ENCODE peak calls at places on chromosomes 11 and 22, in eight cellular contexts. One of them, this sample, is unnamed.

GRCh38 chr11:103798029-103798428 is 238.4 kb upstream of the DDI1 start:
- DNase-seq in Peyer's patch: no peak
- DNase-seq in HCT116: no peak
- DNase-seq in spleen: no peak
- DNase-seq in breast epithelium: no peak
- DNase-seq in body of pancreas: no peak
- DNase-seq in stomach: no peak
- DNase-seq in endothelial cell of umbilical vein: peak; percentile 75
- DNase-seq in this sample: no peak

GRCh38 chr11:48083427-48083826 is 103.1 kb downstream of the PTPRJ start:
- DNase-seq in Peyer's patch: no peak
- DNase-seq in HCT116: no peak
- DNase-seq in spleen: no peak
- DNase-seq in breast epithelium: no peak
- DNase-seq in body of pancreas: no peak
- DNase-seq in stomach: no peak
- DNase-seq in endothelial cell of umbilical vein: no peak
- DNase-seq in this sample: no peak

GRCh38 chr11:3043315-3043871 is 13.8 kb downstream of the CARS1 start:
- DNase-seq in Peyer's patch: no peak
- DNase-seq in HCT116: no peak
- DNase-seq in spleen: peak; percentile 64
- DNase-seq in breast epithelium: peak; percentile 72
- DNase-seq in body of pancreas: peak; percentile 90
- DNase-seq in stomach: peak; percentile 78
- DNase-seq in endothelial cell of umbilical vein: no peak
- DNase-seq in this sample: no peak

GRCh38 chr22:27670701-27671412 is 130.7 kb downstream of the MN1 start:
- DNase-seq in Peyer's patch: no peak
- DNase-seq in HCT116: peak; percentile 34
- DNase-seq in spleen: peak; percentile 72
- DNase-seq in breast epithelium: no peak
- DNase-seq in body of pancreas: peak; percentile 84
- DNase-seq in stomach: peak; percentile 50
- DNase-seq in endothelial cell of umbilical vein: peak; percentile 13
- DNase-seq in this sample: no peak

GRCh38 chr11:120339394-120339890 is 3.2 kb downstream of the ARHGEF12 start:
- DNase-seq in Peyer's patch: no peak
- DNase-seq in HCT116: no peak
- DNase-seq in spleen: no peak
- DNase-seq in breast epithelium: no peak
- DNase-seq in body of pancreas: no peak
- DNase-seq in stomach: peak; percentile 40
- DNase-seq in endothelial cell of umbilical vein: peak; percentile 85
- DNase-seq in this sample: no peak

GRCh38 chr22:45603631-45604030 is 68.0 kb upstream of the ATXN10 start:
- DNase-seq in Peyer's patch: no peak
- DNase-seq in HCT116: no peak
- DNase-seq in spleen: no peak
- DNase-seq in breast epithelium: no peak
- DNase-seq in body of pancreas: no peak
- DNase-seq in stomach: no peak
- DNase-seq in endothelial cell of umbilical vein: no peak
- DNase-seq in this sample: no peak

GRCh38 chr22:41305646-41306045 is 4.3 kb downstream of the ZC3H7B start:
- DNase-seq in Peyer's patch: no peak
- DNase-seq in HCT116: no peak
- DNase-seq in spleen: no peak
- DNase-seq in breast epithelium: no peak
- DNase-seq in body of pancreas: no peak
- DNase-seq in stomach: no peak
- DNase-seq in endothelial cell of umbilical vein: peak; percentile 82
- DNase-seq in this sample: no peak

GRCh38 chr11:19832166-19832750 is 119.6 kb downstream of the NAV2 start:
- DNase-seq in Peyer's patch: no peak
- DNase-seq in HCT116: no peak
- DNase-seq in spleen: no peak
- DNase-seq in breast epithelium: no peak
- DNase-seq in body of pancreas: no peak
- DNase-seq in stomach: no peak
- DNase-seq in endothelial cell of umbilical vein: no peak
- DNase-seq in this sample: no peak

GRCh38 chr11:32562839-32563599 is 20.6 kb upstream of the EIF3M start:
- DNase-seq in Peyer's patch: no peak
- DNase-seq in HCT116: no peak
- DNase-seq in spleen: no peak
- DNase-seq in breast epithelium: no peak
- DNase-seq in body of pancreas: no peak
- DNase-seq in stomach: no peak
- DNase-seq in endothelial cell of umbilical vein: no peak
- DNase-seq in this sample: no peak

GRCh38 chr11:93585758-93586157 is 42.6 kb upstream of the SMCO4 start:
- DNase-seq in Peyer's patch: no peak
- DNase-seq in HCT116: no peak
- DNase-seq in spleen: no peak
- DNase-seq in breast epithelium: no peak
- DNase-seq in body of pancreas: peak; percentile 16
- DNase-seq in stomach: peak; percentile 57
- DNase-seq in endothelial cell of umbilical vein: no peak
- DNase-seq in this sample: no peak

GRCh38 chr11:101444164-101444563 is 139.6 kb downstream of the TRPC6 start:
- DNase-seq in Peyer's patch: no peak
- DNase-seq in HCT116: no peak
- DNase-seq in spleen: no peak
- DNase-seq in breast epithelium: no peak
- DNase-seq in body of pancreas: peak; percentile 61
- DNase-seq in stomach: peak; percentile 72
- DNase-seq in endothelial cell of umbilical vein: no peak
- DNase-seq in this sample: no peak

GRCh38 chr22:25558341-25558740 is 6.1 kb upstream of the GRK3 start:
- DNase-seq in Peyer's patch: no peak
- DNase-seq in HCT116: no peak
- DNase-seq in spleen: no peak
- DNase-seq in breast epithelium: no peak
- DNase-seq in body of pancreas: no peak
- DNase-seq in stomach: no peak
- DNase-seq in endothelial cell of umbilical vein: no peak
- DNase-seq in this sample: no peak

GRCh38 chr11:66363805-66364535 is 7.6 kb downstream of the SLC29A2 start:
- DNase-seq in Peyer's patch: no peak
- DNase-seq in HCT116: no peak
- DNase-seq in spleen: peak; percentile 82
- DNase-seq in breast epithelium: no peak
- DNase-seq in body of pancreas: peak; percentile 42
- DNase-seq in stomach: peak; percentile 55
- DNase-seq in endothelial cell of umbilical vein: no peak
- DNase-seq in this sample: no peak

GRCh38 chr11:117941163-117941707 is 12.0 kb upstream of the TMPRSS13 start:
- DNase-seq in Peyer's patch: peak; percentile 7
- DNase-seq in HCT116: peak; percentile 34
- DNase-seq in spleen: peak; percentile 46
- DNase-seq in breast epithelium: no peak
- DNase-seq in body of pancreas: no peak
- DNase-seq in stomach: peak; percentile 17
- DNase-seq in endothelial cell of umbilical vein: no peak
- DNase-seq in this sample: no peak

GRCh38 chr22:27863556-27863955 is 55.5 kb downstream of the PITPNB start:
- DNase-seq in Peyer's patch: no peak
- DNase-seq in HCT116: no peak
- DNase-seq in spleen: no peak
- DNase-seq in breast epithelium: no peak
- DNase-seq in body of pancreas: no peak
- DNase-seq in stomach: no peak
- DNase-seq in endothelial cell of umbilical vein: no peak
- DNase-seq in this sample: no peak

GRCh38 chr22:44924724-44925123 is 85.1 kb downstream of the PHF21B start:
- DNase-seq in Peyer's patch: no peak
- DNase-seq in HCT116: no peak
- DNase-seq in spleen: no peak
- DNase-seq in breast epithelium: no peak
- DNase-seq in body of pancreas: no peak
- DNase-seq in stomach: no peak
- DNase-seq in endothelial cell of umbilical vein: no peak
- DNase-seq in this sample: peak; percentile 3

GRCh38 chr11:33045551-33046255 is 6.3 kb downstream of the TCP11L1 start:
- DNase-seq in Peyer's patch: no peak
- DNase-seq in HCT116: no peak
- DNase-seq in spleen: no peak
- DNase-seq in breast epithelium: no peak
- DNase-seq in body of pancreas: no peak
- DNase-seq in stomach: no peak
- DNase-seq in endothelial cell of umbilical vein: no peak
- DNase-seq in this sample: no peak

DNA sequence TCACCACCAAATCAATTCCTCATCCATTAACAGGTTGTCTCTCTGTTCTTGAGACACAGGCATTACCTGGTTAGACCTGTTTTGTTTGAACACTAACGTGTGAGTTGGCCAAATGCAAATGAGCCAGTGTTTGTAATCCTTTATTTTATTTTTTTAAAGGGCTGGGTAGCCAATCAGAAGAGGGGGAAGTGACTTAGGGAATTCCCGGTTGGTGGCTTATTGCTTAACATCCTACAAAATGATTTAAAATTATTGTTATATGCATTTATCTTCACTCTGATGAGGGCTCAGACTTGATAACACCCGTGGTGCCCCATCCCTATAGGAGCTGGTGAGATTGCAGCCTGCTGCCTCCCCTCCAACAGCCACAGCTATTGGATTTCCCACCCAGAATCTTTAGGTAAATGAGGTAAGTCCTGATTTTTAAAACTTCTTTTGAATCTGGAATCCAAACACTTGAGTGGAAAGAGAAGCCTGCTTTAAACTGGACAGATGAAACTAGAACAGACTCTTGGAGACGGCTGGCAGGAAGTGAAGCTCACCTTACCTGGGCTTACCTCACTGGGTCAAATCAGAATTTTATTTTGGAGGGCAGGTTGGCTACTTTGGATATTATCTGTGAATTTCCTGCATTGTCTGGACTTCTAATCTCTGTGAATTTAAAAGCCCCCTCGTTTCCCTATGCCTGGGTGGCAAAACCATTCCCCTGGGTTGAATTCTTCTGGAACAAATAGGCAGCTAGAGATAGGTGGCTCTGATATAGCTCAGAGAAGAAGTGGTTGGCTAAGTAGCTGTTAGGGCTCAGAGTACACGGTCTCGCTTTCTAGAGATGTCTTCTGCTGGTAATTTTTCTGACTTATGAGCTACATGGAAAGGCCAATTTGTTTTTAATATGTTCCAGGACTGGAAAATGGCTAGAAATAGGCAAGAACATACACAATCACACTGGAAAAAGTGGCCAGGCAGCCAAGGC is at the start of gene EHF:
- DNase-seq in Peyer's patch: no peak
- DNase-seq in HCT116: no peak
- DNase-seq in spleen: no peak
- DNase-seq in breast epithelium: no peak
- DNase-seq in body of pancreas: peak; percentile 56
- DNase-seq in stomach: peak; percentile 43
- DNase-seq in endothelial cell of umbilical vein: no peak
- DNase-seq in this sample: no peak
- TF ChIP-seq POLR2A in Peyer's patch: peak; percentile 27
- TF ChIP-seq POLR2A in HCT116: no peak
- TF ChIP-seq POLR2A in spleen: no peak
- TF ChIP-seq POLR2A in breast epithelium: peak; percentile 76
- TF ChIP-seq POLR2A in body of pancreas: peak; percentile 77
- TF ChIP-seq POLR2A in stomach: peak; percentile 27
- TF ChIP-seq POLR2A in endothelial cell of umbilical vein: no peak
- TF ChIP-seq POLR2A in this sample: no peak

DNA sequence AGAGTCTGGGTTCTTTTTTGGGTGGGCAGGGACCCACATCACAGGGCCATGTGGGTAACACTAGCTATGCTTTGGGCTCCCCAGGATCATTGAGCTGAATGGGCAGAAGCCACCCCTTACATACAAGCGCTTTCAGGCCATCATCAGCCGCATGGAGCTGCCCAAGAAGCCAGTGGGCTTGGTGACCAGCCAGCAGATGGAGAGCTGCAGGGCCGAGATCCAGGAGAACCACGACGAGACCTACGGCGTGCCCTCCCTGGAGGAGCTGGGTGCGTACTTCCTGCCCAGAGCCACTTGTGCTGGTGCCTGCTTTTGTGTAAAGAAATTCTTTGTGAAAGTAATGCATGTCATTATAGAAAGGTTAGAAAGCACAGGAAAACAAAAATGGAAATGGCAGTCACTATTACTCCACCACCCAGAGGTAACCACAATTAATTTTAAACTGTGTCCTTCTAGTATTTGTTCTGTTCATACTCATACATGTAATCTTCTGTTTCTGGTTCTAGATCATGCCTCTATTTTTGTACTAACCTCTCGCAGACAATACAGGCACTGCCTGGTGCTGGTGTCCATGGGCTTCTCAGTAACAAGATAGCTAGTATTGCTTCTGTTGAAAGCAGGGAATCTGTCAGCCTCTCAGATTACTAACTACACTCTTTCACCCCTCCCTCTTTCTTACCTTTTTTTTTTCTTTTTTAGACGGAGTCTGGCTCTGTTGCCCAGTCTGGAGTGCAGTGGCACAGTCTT is 13.7 kb downstream of the CRY2 start:
- DNase-seq in Peyer's patch: no peak
- DNase-seq in HCT116: no peak
- DNase-seq in spleen: no peak
- DNase-seq in breast epithelium: no peak
- DNase-seq in body of pancreas: no peak
- DNase-seq in stomach: no peak
- DNase-seq in endothelial cell of umbilical vein: no peak
- DNase-seq in this sample: no peak
- H3K27ac ChIP-seq in Peyer's patch: no peak overlapping the region
- H3K27ac ChIP-seq in HCT116: no peak overlapping the region
- H3K27ac ChIP-seq in spleen: no peak overlapping the region
- H3K27ac ChIP-seq in breast epithelium: peak overlapping the region; percentile 87
- H3K27ac ChIP-seq in body of pancreas: no peak overlapping the region
- H3K27ac ChIP-seq in stomach: no peak overlapping the region
- H3K27ac ChIP-seq in endothelial cell of umbilical vein: no peak overlapping the region
- H3K27ac ChIP-seq in this sample: peak overlapping the region; percentile 90

DNA sequence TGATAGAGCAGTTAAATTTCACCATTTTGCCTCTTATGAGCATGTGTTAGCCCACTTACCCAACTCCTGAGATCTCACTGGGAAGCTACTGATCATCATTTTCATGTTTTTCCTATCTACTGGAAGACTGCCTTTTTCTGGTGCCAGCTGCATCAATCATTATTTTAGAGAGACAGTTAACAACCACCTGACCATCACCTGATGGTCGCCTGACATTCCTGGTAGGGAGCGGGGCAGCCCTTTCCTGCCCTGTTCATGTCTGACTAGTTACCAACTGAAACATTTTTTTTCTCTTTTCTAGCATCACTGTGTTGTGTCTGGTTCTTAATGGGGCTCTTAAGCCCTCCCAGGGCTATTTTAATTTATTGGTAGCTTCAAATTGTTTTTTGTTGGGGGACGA is 20.2 kb upstream of the PATL1 start:
- DNase-seq in Peyer's patch: no peak
- DNase-seq in HCT116: no peak
- DNase-seq in spleen: no peak
- DNase-seq in breast epithelium: no peak
- DNase-seq in body of pancreas: no peak
- DNase-seq in stomach: no peak
- DNase-seq in endothelial cell of umbilical vein: no peak
- DNase-seq in this sample: no peak
- H3K4me3 ChIP-seq in Peyer's patch: no peak overlapping the region
- H3K4me3 ChIP-seq in HCT116: no peak overlapping the region
- H3K4me3 ChIP-seq in spleen: no peak overlapping the region
- H3K4me3 ChIP-seq in breast epithelium: no peak overlapping the region
- H3K4me3 ChIP-seq in body of pancreas: no peak overlapping the region
- H3K4me3 ChIP-seq in stomach: no peak overlapping the region
- H3K4me3 ChIP-seq in endothelial cell of umbilical vein: no peak overlapping the region
- H3K4me3 ChIP-seq in this sample: no peak overlapping the region

GRCh38 chr11:10558288-10558687 is 10.2 kb downstream of the LYVE1 start:
- DNase-seq in Peyer's patch: no peak
- DNase-seq in HCT116: no peak
- DNase-seq in spleen: no peak
- DNase-seq in breast epithelium: no peak
- DNase-seq in body of pancreas: no peak
- DNase-seq in stomach: no peak
- DNase-seq in endothelial cell of umbilical vein: no peak
- DNase-seq in this sample: no peak
- TF ChIP-seq POLR2A in Peyer's patch: no peak
- TF ChIP-seq POLR2A in HCT116: no peak
- TF ChIP-seq POLR2A in spleen: no peak
- TF ChIP-seq POLR2A in breast epithelium: no peak
- TF ChIP-seq POLR2A in body of pancreas: no peak
- TF ChIP-seq POLR2A in stomach: no peak
- TF ChIP-seq POLR2A in endothelial cell of umbilical vein: no peak
- TF ChIP-seq POLR2A in this sample: no peak

This sample was measured in suprapubic skin.